ENCODE peak calls at places on chromosomes 3 and 15, in five cellular contexts. R, Q, X, S and H are unnamed samples. For H3K27me3, the result is how much of the 10 kb centered on the place peaks cover.

GRCh38 chr3:111845996-111846395 is 13.1 kb upstream of the PHLDB2 start:
- DNase-seq in R (no peak), S (no peak), Q (no peak), X (no peak), H (no peak)

GRCh38 chr15:31551323-31551722 is 224.7 kb downstream of the KLF13 start:
- DNase-seq in X (no peak), S (no peak), Q (no peak), R (no peak), H (no peak)

GRCh38 chr3:87426916-87427315 is 150.5 kb upstream of the POU1F1 start:
- DNase-seq in X (no peak), Q (no peak), R (no peak), S (no peak), H (no peak)

GRCh38 chr3:149313542-149313941 is 19.9 kb downstream of the TM4SF18 start:
- DNase-seq in R (no peak), Q (no peak), X (no peak), S (no peak), H (no peak)

GRCh38 chr3:186930639-186931486 is 537 bp downstream of the ST6GAL1 start:
- DNase-seq in S (peak), Q (peak), X (peak), R (peak), H (peak)

GRCh38 chr15:77620297-77620696 is 12.4 kb downstream of the LINGO1 start:
- DNase-seq in R (no peak), X (no peak), S (no peak), Q (no peak), H (no peak)

GRCh38 chr3:128011140-128011539 is 41.1 kb upstream of the SEC61A1 start:
- DNase-seq in Q (peak), R (peak), S (peak), X (no peak), H (peak)

GRCh38 chr3:133593243-133593642 is 19.8 kb downstream of the CDV3 start:
- DNase-seq in S (no peak), Q (no peak), R (no peak), X (no peak), H (no peak)

GRCh38 chr3:137768361-137769320 is 4.5 kb downstream of the SOX14 start:
- DNase-seq in S (peak), X (no peak), R (no peak), Q (peak), H (no peak)

GRCh38 chr3:31196881-31197364 is 302.5 kb upstream of the GADL1 start:
- DNase-seq in S (peak), Q (peak), R (no peak), X (peak), H (peak)

GRCh38 chr3:172629470-172629869 is 81.4 kb downstream of the NCEH1 start:
- DNase-seq in X (no peak), S (no peak), R (no peak), Q (no peak), H (no peak)

GRCh38 chr15:77402740-77403379 is 17.0 kb downstream of the PEAK1 start:
- DNase-seq in Q (no peak), R (no peak), X (no peak), S (no peak), H (no peak)

GRCh38 chr3:52108302-52109232 is 45.7 kb downstream of the POC1A start:
- DNase-seq in Q (peak), X (no peak), S (no peak), R (no peak), H (no peak)

GRCh38 chr15:101255615-101256350 is 3.9 kb upstream of the CHSY1 start:
- DNase-seq in Q (no peak), R (no peak), S (peak), X (no peak), H (peak)

GRCh38 chr15:90059208-90059985 is 42.9 kb downstream of the IDH2 start:
- DNase-seq in Q (peak), R (no peak), S (peak), X (no peak), H (peak)

GRCh38 chr3:122589297-122589696 is 11.8 kb downstream of the PARP15 start:
- DNase-seq in S (no peak), X (no peak), Q (no peak), R (no peak), H (no peak)

GRCh38 chr3:187368251-187368733 is at the start of gene RTP4:
- DNase-seq in Q (no peak), X (no peak), R (no peak), S (peak), H (no peak)

GRCh38 chr15:76994971-76995945 is at the start of gene PSTPIP1:
- DNase-seq in S (no peak), R (no peak), X (no peak), Q (no peak), H (peak)

GRCh38 chr15:29018406-29018805 is 132.6 kb downstream of the APBA2 start:
- DNase-seq in S (no peak), X (peak), Q (peak), R (no peak), H (no peak)

GRCh38 chr15:41940441-41940857 is 31.9 kb downstream of the EHD4 start:
- DNase-seq in S (no peak), X (no peak), R (peak), Q (no peak), H (peak)

GRCh38 chr3:5972586-5972985 is 785.1 kb downstream of the EDEM1 start:
- DNase-seq in Q (no peak), S (no peak), X (no peak), R (no peak), H (no peak)

GRCh38 chr15:25810631-25811077 is 52.5 kb downstream of the ATP10A start:
- DNase-seq in S (no peak), R (no peak), Q (peak), X (no peak), H (no peak)

GRCh38 chr15:39622660-39623549 is 42.0 kb downstream of the THBS1 start:
- DNase-seq in Q (no peak), S (peak), X (no peak), R (no peak), H (no peak)

GRCh38 chr3:186985713-186986364 is 55.5 kb downstream of the ST6GAL1 start:
- DNase-seq in X (no peak), Q (no peak), S (no peak), R (no peak), H (no peak)

GRCh38 chr3:116188231-116188785 is 257.0 kb downstream of the LSAMP start:
- DNase-seq in X (no peak), Q (no peak), S (no peak), R (no peak), H (peak)

GRCh38 chr15:88803241-88803919 is at the start of gene ACAN:
- DNase-seq in X (no peak), S (peak), Q (peak), R (no peak), H (no peak)
- H3K27me3 ChIP-seq in X (half or more), S (half or more), Q (half or more), R (under half), H (half or more)

GRCh38 chr3:62368705-62369475 is 4.5 kb downstream of the FEZF2 start:
- DNase-seq in R (no peak), Q (peak), S (no peak), X (no peak), H (no peak)

GRCh38 chr3:62363275-62363674 is 10.1 kb downstream of the FEZF2 start:
- DNase-seq in X (no peak), S (no peak), R (no peak), Q (no peak), H (peak)

GRCh38 chr3:62367735-62368704 is 5.3 kb downstream of the FEZF2 start:
- DNase-seq in S (no peak), R (no peak), X (no peak), Q (peak), H (no peak)

GRCh38 chr3:62365311-62366092 is 7.8 kb downstream of the FEZF2 start:
- DNase-seq in Q (peak), R (no peak), X (no peak), S (no peak), H (no peak)

GRCh38 chr3:62366093-62366419 is 7.3 kb downstream of the FEZF2 start:
- DNase-seq in Q (no peak), S (no peak), X (no peak), R (no peak), H (no peak)
- H3K27me3 ChIP-seq in Q (half or more), S (half or more), X (under half), R (under half), H (half or more)

GRCh38 chr15:94607176-94607654 is 375.9 kb downstream of the MCTP2 start:
- DNase-seq in Q (no peak), S (no peak), X (no peak), R (no peak), H (no peak)
- H3K27me3 ChIP-seq in Q (under half), S (under half), X (under half), R (under half), H (under half)

GRCh38 chr3:129979891-129980290 is 5.4 kb downstream of the TRH start:
- DNase-seq in R (no peak), X (no peak), S (no peak), Q (no peak), H (no peak)
- H3K27me3 ChIP-seq in R (under half), X (under half), S (half or more), Q (half or more), H (half or more)

GRCh38 chr15:48978638-48979037 is 14.9 kb upstream of the SHC4 start:
- DNase-seq in R (no peak), X (no peak), Q (no peak), S (no peak), H (no peak)
- H3K27me3 ChIP-seq in R (under half), X (under half), Q (under half), S (under half), H (under half)